ENCODE peak calls at places on chromosomes 12 and 14, in six cellular contexts. C is left cardiac atrium, L is RPMI7951, W is amniotic stem cell, Y is uterus, F is LoVo. V is an unnamed sample.

GRCh38 chr12:131311764-131312163 is 358.1 kb downstream of the ADGRD1 start:
- DNase-seq in C (no peak), L (no peak), W (no peak), Y (no peak), F (no peak), V (no peak)

GRCh38 chr14:37992489-37992888 is 215.2 kb upstream of the SSTR1 start:
- DNase-seq in C (no peak), L (no peak), W (no peak), Y (no peak), F (no peak), V (no peak)

GRCh38 chr14:72023128-72024042 is 91.2 kb downstream of the RGS6 start:
- DNase-seq in C (no peak), L (peak), W (no peak), Y (no peak), F (peak), V (no peak)

GRCh38 chr14:70096866-70097265 is 91.9 kb downstream of the SLC8A3 start:
- DNase-seq in C (no peak), L (peak), W (no peak), Y (no peak), F (no peak), V (no peak)

GRCh38 chr12:124142395-124143005 is 152.4 kb upstream of the RFLNA start:
- DNase-seq in C (no peak), L (no peak), W (no peak), Y (no peak), F (no peak), V (no peak)

GRCh38 chr12:50764116-50764860 is 387 bp downstream of the ATF1 start:
- DNase-seq in C (peak), L (peak), W (no peak), Y (peak), F (peak), V (peak)

GRCh38 chr12:65643595-65644386 is 180.5 kb upstream of the HMGA2 start:
- DNase-seq in C (no peak), L (peak), W (no peak), Y (no peak), F (no peak), V (no peak)

GRCh38 chr14:80135305-80136088 is 75.8 kb downstream of the DIO2 start:
- DNase-seq in C (no peak), L (no peak), W (no peak), Y (no peak), F (no peak), V (no peak)

GRCh38 chr12:51393676-51394545 is 2.7 kb upstream of the GALNT6 start:
- DNase-seq in C (no peak), L (peak), W (peak), Y (no peak), F (no peak), V (peak)

GRCh38 chr12:43730283-43730682 is 28.3 kb downstream of the PUS7L start:
- DNase-seq in C (no peak), L (no peak), W (no peak), Y (no peak), F (no peak), V (no peak)

GRCh38 chr12:68557011-68557715 is 53.5 kb upstream of the RAP1B start:
- DNase-seq in C (no peak), L (peak), W (peak), Y (no peak), F (no peak), V (no peak)

GRCh38 chr14:88352299-88353097 is 29.4 kb upstream of the KCNK10 start:
- DNase-seq in C (no peak), L (peak), W (no peak), Y (no peak), F (no peak), V (no peak)

GRCh38 chr12:117119592-117120198 is 20.5 kb upstream of the TESC start:
- DNase-seq in C (no peak), L (no peak), W (no peak), Y (no peak), F (peak), V (no peak)

GRCh38 chr14:36245223-36245622 is 68.7 kb upstream of the PTCSC3 start:
- DNase-seq in C (no peak), L (no peak), W (no peak), Y (no peak), F (no peak), V (no peak)

GRCh38 chr14:44279357-44279756 is 227.7 kb downstream of the FSCB start:
- DNase-seq in C (no peak), L (no peak), W (no peak), Y (no peak), F (no peak), V (no peak)

GRCh38 chr12:105945935-105946334 is 192.8 kb downstream of the NUAK1 start:
- DNase-seq in C (no peak), L (peak), W (no peak), Y (no peak), F (no peak), V (no peak)

GRCh38 chr12:120249875-120250795 is 15.4 kb downstream of the PXN start:
- DNase-seq in C (peak), L (peak), W (no peak), Y (peak), F (no peak), V (peak)

GRCh38 chr14:61434315-61434714 is 112.9 kb downstream of the PRKCH start:
- DNase-seq in C (no peak), L (no peak), W (no peak), Y (no peak), F (no peak), V (no peak)

GRCh38 chr14:75783184-75783583 is 122.1 kb downstream of the TTLL5 start:
- DNase-seq in C (no peak), L (no peak), W (no peak), Y (no peak), F (no peak), V (no peak)

GRCh38 chr12:24901975-24902461 is 46.9 kb downstream of the BCAT1 start:
- DNase-seq in C (no peak), L (no peak), W (no peak), Y (no peak), F (no peak), V (no peak)

GRCh38 chr12:26631846-26632245 is 201.1 kb downstream of the ITPR2 start:
- DNase-seq in C (no peak), L (peak), W (no peak), Y (no peak), F (no peak), V (no peak)

GRCh38 chr14:51897791-51898190 is 37.4 kb downstream of the GNG2 start:
- DNase-seq in C (no peak), L (peak), W (no peak), Y (no peak), F (no peak), V (no peak)

GRCh38 chr12:6346235-6346832 is 4.5 kb upstream of the TNFRSF1A start:
- DNase-seq in C (no peak), L (no peak), W (no peak), Y (no peak), F (no peak), V (no peak)

GRCh38 chr12:71014180-71014785 is 93.7 kb upstream of the PTPRR start:
- DNase-seq in C (no peak), L (peak), W (no peak), Y (no peak), F (peak), V (no peak)

GRCh38 chr12:76706099-76706498 is 57.8 kb upstream of the ZDHHC17 start:
- DNase-seq in C (no peak), L (peak), W (no peak), Y (no peak), F (no peak), V (no peak)

GRCh38 chr12:12546314-12546772 is 16.3 kb downstream of the DUSP16 start:
- DNase-seq in C (no peak), L (no peak), W (no peak), Y (no peak), F (peak), V (no peak)

GRCh38 chr12:105109465-105110212 is 2.1 kb downstream of the WASHC4 start:
- DNase-seq in C (no peak), L (peak), W (no peak), Y (no peak), F (no peak), V (no peak)

GRCh38 chr14:84217066-84217465 is 1312.9 kb upstream of the FLRT2 start:
- DNase-seq in C (no peak), L (no peak), W (no peak), Y (no peak), F (no peak), V (no peak)

GRCh38 chr14:29518335-29518734 is 409.3 kb downstream of the PRKD1 start:
- DNase-seq in C (no peak), L (no peak), W (no peak), Y (no peak), F (no peak), V (no peak)

GRCh38 chr14:100762089-100762515 is 35.4 kb downstream of the DLK1 start:
- DNase-seq in C (no peak), L (peak), W (no peak), Y (no peak), F (peak), V (no peak)

GRCh38 chr14:104550849-104551728 is 28.5 kb upstream of the C14orf180 start:
- DNase-seq in C (peak), L (no peak), W (no peak), Y (peak), F (no peak), V (no peak)

GRCh38 chr12:116698131-116698495 is 39.8 kb downstream of the SPRING1 start:
- DNase-seq in C (no peak), L (no peak), W (no peak), Y (no peak), F (no peak), V (no peak)

GRCh38 chr12:109730306-109731145 is 16.9 kb downstream of the FAM222A start:
- DNase-seq in C (no peak), L (no peak), W (no peak), Y (no peak), F (no peak), V (no peak)

GRCh38 chr14:95891742-95892141 is 15.1 kb downstream of the TUNAR start:
- DNase-seq in C (no peak), L (peak), W (peak), Y (no peak), F (peak), V (no peak)

GRCh38 chr14:104377256-104377655 is 202.3 kb upstream of the C14orf180 start:
- DNase-seq in C (no peak), L (no peak), W (no peak), Y (no peak), F (no peak), V (no peak)

GRCh38 chr12:121107681-121108080 is 25.0 kb upstream of the P2RX7 start:
- DNase-seq in C (no peak), L (peak), W (no peak), Y (no peak), F (no peak), V (no peak)

GRCh38 chr14:53963491-53964227 is 7.0 kb upstream of the BMP4 start:
- DNase-seq in C (peak), L (no peak), W (no peak), Y (peak), F (no peak), V (no peak)

GRCh38 chr12:131386781-131387180 is 324.1 kb upstream of the SFSWAP start:
- DNase-seq in C (no peak), L (no peak), W (no peak), Y (no peak), F (no peak), V (no peak)

GRCh38 chr14:104688755-104689619 is at the start of gene INF2:
- DNase-seq in C (peak), L (peak), W (no peak), Y (peak), F (peak), V (no peak)

GRCh38 chr12:57488397-57489156 is 709 bp downstream of the MARS1 start:
- DNase-seq in C (no peak), L (no peak), W (no peak), Y (no peak), F (no peak), V (no peak)